ENCODE peak calls at places on chromosomes 6 and 20, in four cellular contexts. W is mammary epithelial cell; D is CD8-positive, alpha-beta T cell; X is adrenal gland. M is an unnamed sample.

GRCh38 chr6:96499781-96500180 is 21.8 kb upstream of the UFL1 start:
- DNase-seq in W (no peak), D (peak; percentile 87), X (no peak), M (no peak)

GRCh38 chr6:5213851-5214507 is 46.8 kb downstream of the LYRM4 start:
- DNase-seq in W (no peak), D (no peak), X (peak; percentile 37), M (no peak)

GRCh38 chr6:44646355-44646754 is 258.8 kb downstream of the CDC5L start:
- DNase-seq in W (no peak), D (no peak), X (no peak), M (no peak)

GRCh38 chr20:37533154-37533715 is 5.6 kb upstream of the BLCAP start:
- DNase-seq in W (no peak), D (peak; percentile 17), X (no peak), M (no peak)

GRCh38 chr6:1940381-1940780 is 305.0 kb downstream of the GMDS start:
- DNase-seq in W (no peak), D (no peak), X (no peak), M (peak; percentile 6)

GRCh38 chr6:37660317-37660716 is 37.4 kb downstream of the MDGA1 start:
- DNase-seq in W (no peak), D (no peak), X (no peak), M (no peak)

GRCh38 chr6:6968731-6969552 is 138.8 kb upstream of the RREB1 start:
- DNase-seq in W (no peak), D (no peak), X (no peak), M (no peak)

GRCh38 chr6:143279385-143279784 is 171.1 kb downstream of the ADAT2 start:
- DNase-seq in W (peak; percentile 16), D (no peak), X (no peak), M (no peak)

GRCh38 chr20:6074145-6074561 is 20.3 kb upstream of the LRRN4 start:
- DNase-seq in W (no peak), D (no peak), X (no peak), M (no peak)

GRCh38 chr6:31897612-31898199 is at the start of gene EHMT2:
- DNase-seq in W (peak; percentile 80), D (peak; percentile 88), X (peak; percentile 87), M (peak; percentile 84)

GRCh38 chr20:49889245-49889942 is 25.9 kb downstream of the SPATA2 start:
- DNase-seq in W (no peak), D (no peak), X (no peak), M (no peak)

GRCh38 chr20:15799871-15800270 is 773.4 kb downstream of the KIF16B start:
- DNase-seq in W (peak; percentile 67), D (no peak), X (no peak), M (no peak)

GRCh38 chr6:166952122-166952521 is 4.2 kb downstream of the RNASET2 start:
- DNase-seq in W (no peak), D (no peak), X (no peak), M (no peak)

GRCh38 chr6:38346291-38347079 is 293.2 kb downstream of the BTBD9 start:
- DNase-seq in W (peak; percentile 26), D (no peak), X (no peak), M (no peak)

GRCh38 chr6:131636880-131637792 is at the start of gene ENPP3:
- DNase-seq in W (no peak), D (no peak), X (no peak), M (no peak)

GRCh38 chr20:10250902-10251301 is 32.3 kb downstream of the SNAP25 start:
- DNase-seq in W (no peak), D (no peak), X (no peak), M (no peak)

GRCh38 chr20:61891916-61892649 is 173.6 kb downstream of the TAF4 start:
- DNase-seq in W (no peak), D (no peak), X (no peak), M (no peak)

GRCh38 chr6:101113468-101114260 is 232.5 kb upstream of the ASCC3 start:
- DNase-seq in W (no peak), D (no peak), X (no peak), M (no peak)

GRCh38 chr6:42251911-42252637 is 34.4 kb upstream of the MRPS10 start:
- DNase-seq in W (no peak), D (no peak), X (peak; percentile 88), M (peak; percentile 77)

GRCh38 chr20:56417402-56417801 is 5.3 kb downstream of the CASS4 start:
- DNase-seq in W (no peak), D (no peak), X (no peak), M (no peak)

GRCh38 chr6:6587696-6588063 is 840 bp upstream of the LY86 start:
- DNase-seq in W (no peak), D (no peak), X (no peak), M (no peak)

GRCh38 chr20:41738584-41739193 is 120.5 kb upstream of the CHD6 start:
- DNase-seq in W (peak; percentile 11), D (no peak), X (peak; percentile 43), M (peak; percentile 39)

GRCh38 chr6:3617192-3617631 is 134.3 kb downstream of the PXDC1 start:
- DNase-seq in W (no peak), D (no peak), X (no peak), M (no peak)

GRCh38 chr20:7629880-7630279 is 310.4 kb downstream of the HAO1 start:
- DNase-seq in W (peak; percentile 12), D (no peak), X (no peak), M (no peak)

GRCh38 chr20:57810511-57811372 is 100.9 kb upstream of the PMEPA1 start:
- DNase-seq in W (peak; percentile 73), D (no peak), X (no peak), M (no peak)

GRCh38 chr6:99348823-99349619 is 453 bp downstream of the FAXC start:
- DNase-seq in W (no peak), D (no peak), X (no peak), M (peak; percentile 8)

GRCh38 chr20:313948-314347 is 11.4 kb upstream of the SOX12 start:
- DNase-seq in W (peak; percentile 85), D (no peak), X (no peak), M (no peak)

GRCh38 chr20:13170771-13171170 is 50.3 kb upstream of the ISM1 start:
- DNase-seq in W (no peak), D (no peak), X (no peak), M (no peak)

GRCh38 chr6:11675610-11676009 is 103.0 kb downstream of the ADTRP start:
- DNase-seq in W (peak; percentile 42), D (no peak), X (no peak), M (no peak)

GRCh38 chr20:32312718-32313424 is 35.4 kb downstream of the KIF3B start:
- DNase-seq in W (no peak), D (no peak), X (no peak), M (no peak)

GRCh38 chr6:79808846-79809245 is 138.5 kb downstream of the ELOVL4 start:
- DNase-seq in W (no peak), D (no peak), X (no peak), M (no peak)

DNA sequence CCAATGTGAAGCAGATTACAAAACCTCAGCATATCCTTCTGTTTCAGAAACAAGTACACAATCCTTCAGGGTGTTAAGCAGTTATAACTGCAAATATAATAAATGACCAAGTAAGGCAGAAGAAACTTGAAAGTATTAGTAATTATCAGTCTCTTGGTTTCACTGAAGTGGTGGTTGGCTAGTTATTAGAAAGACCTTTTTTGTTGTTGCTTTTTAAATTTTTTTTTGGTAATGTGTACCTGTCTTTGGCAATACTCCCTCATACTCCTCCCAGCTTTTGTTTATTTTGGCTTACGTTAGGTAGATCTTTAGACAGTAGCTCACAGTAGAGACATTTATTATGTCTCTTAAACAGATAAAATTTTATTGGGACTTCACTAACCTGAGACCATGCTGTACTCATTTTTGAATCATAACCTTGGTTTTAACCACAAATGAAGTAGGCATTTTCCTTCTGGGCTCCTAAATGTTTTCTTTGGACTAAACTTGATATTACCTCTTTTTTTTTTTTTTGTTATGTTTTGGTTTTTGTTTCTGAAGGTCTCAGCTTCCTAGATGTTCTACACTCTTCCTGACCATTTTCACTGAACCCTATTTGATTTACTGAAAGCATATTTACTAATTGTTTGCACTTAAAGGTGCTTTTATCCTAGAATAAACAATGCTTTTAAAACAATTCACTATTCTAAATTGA is 6.4 kb downstream of the CD2AP start:
- DNase-seq in W (peak; percentile 87), D (no peak), X (no peak), M (no peak)
- H3K27ac ChIP-seq in W (peak overlapping the region; percentile 48), D (no peak overlapping the region), X (peak overlapping the region; percentile 6), M (no peak overlapping the region)

DNA sequence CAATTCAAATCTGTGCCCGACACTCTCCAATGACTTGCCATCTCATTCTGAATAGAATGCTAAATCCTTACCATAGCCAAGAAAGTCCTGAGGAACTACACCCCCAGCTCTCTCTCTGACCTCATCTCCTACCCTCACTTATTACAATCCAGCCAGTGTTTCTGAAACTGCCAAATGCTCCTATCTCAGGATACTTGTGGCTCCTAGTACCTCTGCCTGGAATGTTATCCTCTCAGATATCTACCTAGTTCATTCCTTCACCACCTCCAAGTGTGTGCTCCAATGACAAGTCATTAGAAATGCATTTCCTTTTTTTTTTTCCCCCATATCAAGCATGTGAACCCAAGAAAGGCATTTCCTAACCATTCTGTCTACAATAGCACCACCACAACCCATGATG is 24.4 kb downstream of the ZNF184 start:
- DNase-seq in W (no peak), D (no peak), X (no peak), M (no peak)
- H3K9me3 ChIP-seq in W (peaks cover 57% of the 10 kb centered on the region), D (peaks cover 49% of the 10 kb centered on the region), X (no peaks in the 10 kb centered on the region), M (peaks cover 5% of the 10 kb centered on the region)

DNA sequence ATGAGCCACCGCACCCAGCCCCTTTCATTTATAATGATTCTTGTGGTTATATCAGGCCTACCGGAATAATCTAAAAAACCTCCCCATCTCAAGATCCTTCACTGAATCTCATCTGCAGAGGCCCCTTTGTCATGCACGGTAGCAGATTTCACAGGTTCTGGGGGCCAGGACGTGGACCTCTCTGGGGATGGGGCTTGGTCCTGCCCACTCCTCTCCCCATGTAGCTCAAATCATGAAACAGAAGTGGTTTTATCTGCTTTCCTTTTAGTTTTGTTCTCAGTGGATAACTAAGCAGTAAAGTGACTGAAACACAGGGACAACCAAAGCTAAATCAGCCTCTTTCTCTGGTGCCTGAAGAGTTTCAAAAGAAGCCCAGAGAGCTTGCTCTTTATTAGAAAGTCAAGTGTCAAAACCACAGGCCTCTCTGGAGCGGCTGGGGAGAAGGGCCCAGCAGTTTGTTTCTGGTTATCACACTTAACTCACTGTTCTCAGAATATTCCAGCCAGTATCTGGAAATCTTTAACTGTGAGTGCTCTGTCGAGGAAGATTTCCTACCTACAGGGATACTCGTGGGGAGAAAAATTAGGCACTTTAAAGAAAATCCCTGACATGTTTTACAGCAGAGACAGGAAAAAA is 60.6 kb upstream of the FAM184A start:
- DNase-seq in W (no peak), D (no peak), X (no peak), M (no peak)
- H3K27ac ChIP-seq in W (no peak overlapping the region), D (no peak overlapping the region), X (no peak overlapping the region), M (no peak overlapping the region)

DNA sequence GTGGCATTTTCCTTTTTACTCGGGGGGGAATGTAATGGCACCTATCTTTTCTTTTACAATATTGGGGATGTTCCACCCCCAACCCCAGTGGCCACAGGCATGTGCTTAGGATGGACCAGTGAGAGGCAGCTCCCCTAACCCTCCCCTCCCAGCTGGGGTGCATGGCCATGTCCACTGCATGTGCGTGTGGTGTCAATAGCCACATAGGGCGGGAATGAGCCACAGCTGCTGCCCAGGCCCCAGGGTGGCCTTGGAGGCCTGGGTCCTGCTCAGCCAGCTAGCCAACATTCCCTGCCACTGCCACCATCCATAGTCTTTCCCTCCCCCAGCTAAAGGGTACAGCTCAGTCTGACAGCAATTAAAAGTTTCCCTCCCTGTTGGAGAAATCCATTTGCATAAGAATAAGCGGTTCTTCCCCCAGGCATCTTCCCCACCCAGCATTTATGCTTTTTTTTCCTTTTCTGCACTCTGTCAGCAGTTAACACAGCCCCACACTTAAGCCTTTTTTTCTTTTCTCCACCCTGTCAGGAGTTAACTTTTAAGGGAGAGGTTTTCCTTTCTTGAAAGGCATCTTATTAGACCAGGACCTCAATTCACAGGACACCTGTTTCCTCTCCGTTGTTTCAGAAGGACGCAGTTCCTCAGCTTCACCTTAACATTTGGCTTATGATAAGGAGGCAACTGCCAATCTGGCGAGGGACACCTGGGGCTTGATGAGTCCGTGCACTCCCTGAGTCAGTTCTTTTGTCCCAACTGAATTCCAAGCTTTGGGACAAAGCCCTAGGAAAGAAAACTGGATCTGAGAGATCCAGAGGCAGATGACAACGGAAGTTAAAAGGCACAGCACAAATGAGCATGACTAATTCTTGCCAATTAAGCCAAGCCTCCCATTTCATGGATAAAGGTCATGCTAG is 121.4 kb downstream of the TPBG start:
- DNase-seq in W (no peak), D (no peak), X (no peak), M (no peak)
- H3K9me3 ChIP-seq in W (peaks cover 12% of the 10 kb centered on the region), D (no peaks in the 10 kb centered on the region), X (no peaks in the 10 kb centered on the region), M (no peaks in the 10 kb centered on the region)